ENCODE peak calls at places on chromosomes 6 and 20, in five cellular contexts. X is cerebellar cortex, D is CD14-positive monocyte, I is naive B cell, J is ACHN. G is an unnamed sample.

GRCh38 chr20:55649254-55649653 is 356.1 kb downstream of the CBLN4 start:
- DNase-seq in X (no peak), D (no peak), I (no peak), J (no peak), G (no peak)

GRCh38 chr6:149044394-149044965 is 273.0 kb upstream of the TAB2 start:
- DNase-seq in X (no peak), D (no peak), I (no peak), J (no peak), G (no peak)

GRCh38 chr20:50724112-50724724 is 7.2 kb upstream of the PARD6B start:
- DNase-seq in X (no peak), D (no peak), I (no peak), J (no peak), G (no peak)

GRCh38 chr6:84773431-84774173 is 9.2 kb upstream of the TBX18 start:
- DNase-seq in X (no peak), D (no peak), I (no peak), J (no peak), G (no peak)

GRCh38 chr6:170462366-170463020 is 90.6 kb downstream of the PSMB1 start:
- DNase-seq in X (no peak), D (no peak), I (no peak), J (no peak), G (no peak)

GRCh38 chr6:139981810-139982550 is 607.5 kb upstream of the CITED2 start:
- DNase-seq in X (peak; percentile 85), D (no peak), I (no peak), J (peak; percentile 84), G (no peak)

GRCh38 chr20:21515300-21516179 is 1.7 kb upstream of the NKX2-2 start:
- DNase-seq in X (peak; percentile 16), D (no peak), I (no peak), J (no peak), G (no peak)

GRCh38 chr6:797479-798077 is 104.6 kb upstream of the EXOC2 start:
- DNase-seq in X (peak; percentile 65), D (no peak), I (peak; percentile 35), J (peak; percentile 45), G (no peak)

GRCh38 chr6:11851405-11851804 is 72.8 kb upstream of the ADTRP start:
- DNase-seq in X (no peak), D (no peak), I (no peak), J (peak; percentile 79), G (peak; percentile 92)

GRCh38 chr20:59064214-59064722 is 21.7 kb upstream of the PRELID3B start:
- DNase-seq in X (no peak), D (no peak), I (no peak), J (no peak), G (no peak)

GRCh38 chr6:130680118-130680517 is 147.1 kb upstream of the SMLR1 start:
- DNase-seq in X (no peak), D (no peak), I (no peak), J (no peak), G (no peak)

GRCh38 chr6:29831776-29832175 is 4.2 kb downstream of the HLA-G start:
- DNase-seq in X (no peak), D (no peak), I (no peak), J (no peak), G (no peak)

GRCh38 chr6:2665169-2666070 is 85.3 kb downstream of the MYLK4 start:
- DNase-seq in X (no peak), D (no peak), I (no peak), J (no peak), G (no peak)

GRCh38 chr6:108626777-108627176 is 66.1 kb downstream of the FOXO3 start:
- DNase-seq in X (no peak), D (no peak), I (no peak), J (no peak), G (no peak)

GRCh38 chr20:44209691-44210421 is 715 bp downstream of the OSER1 start:
- DNase-seq in X (no peak), D (peak; percentile 74), I (no peak), J (peak; percentile 47), G (no peak)

GRCh38 chr6:29908710-29909109 is 33.6 kb upstream of the HLA-A start:
- DNase-seq in X (no peak), D (no peak), I (no peak), J (no peak), G (no peak)

GRCh38 chr6:53845290-53846073 is 50.7 kb downstream of the LRRC1 start:
- DNase-seq in X (no peak), D (no peak), I (no peak), J (no peak), G (no peak)

GRCh38 chr6:14441371-14441781 is 323.8 kb downstream of the CD83 start:
- DNase-seq in X (no peak), D (no peak), I (no peak), J (no peak), G (no peak)

GRCh38 chr6:169101981-169102380 is 151.7 kb downstream of the THBS2 start:
- DNase-seq in X (no peak), D (no peak), I (no peak), J (no peak), G (no peak)

GRCh38 chr6:27814665-27815424 is 97.4 kb downstream of the OR2B2 start:
- DNase-seq in X (peak; percentile 89), D (peak; percentile 80), I (peak; percentile 73), J (peak; percentile 88), G (peak; percentile 87)

GRCh38 chr20:37349517-37350491 is 3.9 kb downstream of the SRC start:
- DNase-seq in X (no peak), D (peak; percentile 82), I (no peak), J (no peak), G (no peak)